ENCODE peak calls at places on chromosomes 6 and 20, in six cellular contexts. One of them, this sample, is unnamed.

GRCh38 chr6:112222111-112222726 is 32.1 kb downstream of the LAMA4 start:
- DNase-seq in Panc1: no peak
- DNase-seq in pancreas: no peak
- DNase-seq in left lung: no peak
- DNase-seq in Peyer's patch: no peak
- DNase-seq in IMR-90: peak; percentile 80
- DNase-seq in this sample: no peak

GRCh38 chr6:64301307-64302236 is 666.0 kb downstream of the PHF3 start:
- DNase-seq in Panc1: no peak
- DNase-seq in Peyer's patch: peak; percentile 53
- DNase-seq in pancreas: no peak
- DNase-seq in IMR-90: no peak
- DNase-seq in left lung: no peak
- DNase-seq in this sample: no peak

GRCh38 chr20:37245671-37246237 is 15.9 kb downstream of the GHRH start:
- DNase-seq in IMR-90: no peak
- DNase-seq in pancreas: no peak
- DNase-seq in Peyer's patch: no peak
- DNase-seq in Panc1: no peak
- DNase-seq in left lung: no peak
- DNase-seq in this sample: no peak

GRCh38 chr6:43076928-43077809 is 1.1 kb downstream of the PTK7 start:
- DNase-seq in Peyer's patch: no peak
- DNase-seq in IMR-90: peak; percentile 38
- DNase-seq in Panc1: no peak
- DNase-seq in pancreas: no peak
- DNase-seq in left lung: no peak
- DNase-seq in this sample: no peak

GRCh38 chr6:3108746-3109414 is 9.6 kb upstream of the BPHL start:
- DNase-seq in IMR-90: no peak
- DNase-seq in Panc1: no peak
- DNase-seq in left lung: no peak
- DNase-seq in pancreas: no peak
- DNase-seq in Peyer's patch: no peak
- DNase-seq in this sample: no peak

GRCh38 chr6:137259349-137259748 is 40.2 kb upstream of the IFNGR1 start:
- DNase-seq in left lung: no peak
- DNase-seq in IMR-90: peak; percentile 3
- DNase-seq in pancreas: no peak
- DNase-seq in Peyer's patch: no peak
- DNase-seq in Panc1: no peak
- DNase-seq in this sample: no peak

GRCh38 chr6:25359191-25359861 is 80.2 kb downstream of the CARMIL1 start:
- DNase-seq in left lung: no peak
- DNase-seq in IMR-90: peak; percentile 50
- DNase-seq in Peyer's patch: no peak
- DNase-seq in pancreas: no peak
- DNase-seq in Panc1: no peak
- DNase-seq in this sample: peak; percentile 33

GRCh38 chr6:32952817-32953739 is at the start of gene HLA-DMA:
- DNase-seq in pancreas: peak; percentile 91
- DNase-seq in IMR-90: peak; percentile 96
- DNase-seq in Peyer's patch: peak; percentile 84
- DNase-seq in left lung: peak; percentile 92
- DNase-seq in Panc1: no peak
- DNase-seq in this sample: peak; percentile 92

GRCh38 chr20:10137533-10137932 is 81.1 kb upstream of the SNAP25 start:
- DNase-seq in Peyer's patch: no peak
- DNase-seq in left lung: no peak
- DNase-seq in pancreas: no peak
- DNase-seq in Panc1: no peak
- DNase-seq in IMR-90: no peak
- DNase-seq in this sample: no peak

GRCh38 chr6:148758492-148758891 is 11.7 kb downstream of the UST start:
- DNase-seq in Panc1: no peak
- DNase-seq in Peyer's patch: no peak
- DNase-seq in pancreas: no peak
- DNase-seq in left lung: peak; percentile 62
- DNase-seq in IMR-90: no peak
- DNase-seq in this sample: no peak

GRCh38 chr6:148525453-148525852 is 182.8 kb downstream of the SASH1 start:
- DNase-seq in Panc1: no peak
- DNase-seq in left lung: no peak
- DNase-seq in IMR-90: peak; percentile 95
- DNase-seq in pancreas: no peak
- DNase-seq in Peyer's patch: no peak
- DNase-seq in this sample: no peak

GRCh38 chr6:21628162-21628561 is 34.6 kb downstream of the SOX4 start:
- DNase-seq in pancreas: no peak
- DNase-seq in Panc1: no peak
- DNase-seq in left lung: no peak
- DNase-seq in Peyer's patch: no peak
- DNase-seq in IMR-90: no peak
- DNase-seq in this sample: no peak

DNA sequence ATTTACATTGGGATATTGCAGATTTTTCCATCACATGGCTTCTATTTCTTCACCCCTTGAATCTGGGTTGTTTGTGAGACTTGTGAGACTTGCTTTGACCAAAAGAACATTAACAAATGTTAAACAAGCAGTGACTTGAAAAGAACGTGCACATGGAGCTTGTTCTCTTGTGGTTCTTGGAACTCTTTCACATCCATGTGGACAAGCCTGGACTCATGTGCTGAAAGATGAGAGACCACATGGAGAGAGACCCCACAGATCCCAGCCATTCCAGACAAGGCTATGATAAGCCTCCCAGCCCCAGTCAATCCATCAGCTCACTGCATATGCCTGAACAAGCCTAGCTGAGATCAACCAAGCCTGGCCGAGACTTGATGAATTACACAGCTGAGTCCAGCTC is 1365.7 kb upstream of the GJE1 start:
- DNase-seq in pancreas: no peak
- DNase-seq in IMR-90: no peak
- DNase-seq in left lung: no peak
- DNase-seq in Peyer's patch: no peak
- DNase-seq in Panc1: no peak
- DNase-seq in this sample: no peak
- H3K9me3 ChIP-seq in pancreas: no peaks in the 10 kb centered on the region
- H3K9me3 ChIP-seq in IMR-90: peaks cover 9% of the 10 kb centered on the region
- H3K9me3 ChIP-seq in left lung: no peaks in the 10 kb centered on the region
- H3K9me3 ChIP-seq in Peyer's patch: no peaks in the 10 kb centered on the region
- H3K9me3 ChIP-seq in Panc1: peaks cover 24% of the 10 kb centered on the region
- H3K9me3 ChIP-seq in this sample: peaks cover 2% of the 10 kb centered on the region

GRCh38 chr6:143697401-143697800 is 19.6 kb downstream of the PHACTR2 start:
- DNase-seq in pancreas: no peak
- DNase-seq in Peyer's patch: no peak
- DNase-seq in IMR-90: no peak
- DNase-seq in left lung: no peak
- DNase-seq in Panc1: no peak
- DNase-seq in this sample: no peak
- H3K4me1 ChIP-seq in pancreas: peaks cover 16% of the 10 kb centered on the region
- H3K4me1 ChIP-seq in Peyer's patch: no peaks in the 10 kb centered on the region
- H3K4me1 ChIP-seq in IMR-90: peaks cover 24% of the 10 kb centered on the region
- H3K4me1 ChIP-seq in left lung: peaks cover 68% of the 10 kb centered on the region
- H3K4me1 ChIP-seq in Panc1: peaks cover 37% of the 10 kb centered on the region
- H3K4me1 ChIP-seq in this sample: peaks cover 88% of the 10 kb centered on the region

GRCh38 chr6:79602859-79603258 is 28.3 kb upstream of the SH3BGRL2 start:
- DNase-seq in pancreas: no peak
- DNase-seq in Panc1: no peak
- DNase-seq in left lung: no peak
- DNase-seq in Peyer's patch: no peak
- DNase-seq in IMR-90: no peak
- DNase-seq in this sample: no peak
- TF ChIP-seq CTCF in pancreas: no peak
- TF ChIP-seq CTCF in Panc1: no peak
- TF ChIP-seq CTCF in left lung: no peak
- TF ChIP-seq CTCF in Peyer's patch: no peak
- TF ChIP-seq CTCF in IMR-90: no peak
- TF ChIP-seq CTCF in this sample: no peak

GRCh38 chr20:43863330-43863729 is 51.3 kb upstream of the TOX2 start:
- DNase-seq in Peyer's patch: no peak
- DNase-seq in pancreas: no peak
- DNase-seq in left lung: no peak
- DNase-seq in Panc1: no peak
- DNase-seq in IMR-90: no peak
- DNase-seq in this sample: no peak
- H3K9me3 ChIP-seq in Peyer's patch: no peaks in the 10 kb centered on the region
- H3K9me3 ChIP-seq in pancreas: no peaks in the 10 kb centered on the region
- H3K9me3 ChIP-seq in left lung: no peaks in the 10 kb centered on the region
- H3K9me3 ChIP-seq in Panc1: no peaks in the 10 kb centered on the region
- H3K9me3 ChIP-seq in IMR-90: no peaks in the 10 kb centered on the region
- H3K9me3 ChIP-seq in this sample: no peaks in the 10 kb centered on the region

DNA sequence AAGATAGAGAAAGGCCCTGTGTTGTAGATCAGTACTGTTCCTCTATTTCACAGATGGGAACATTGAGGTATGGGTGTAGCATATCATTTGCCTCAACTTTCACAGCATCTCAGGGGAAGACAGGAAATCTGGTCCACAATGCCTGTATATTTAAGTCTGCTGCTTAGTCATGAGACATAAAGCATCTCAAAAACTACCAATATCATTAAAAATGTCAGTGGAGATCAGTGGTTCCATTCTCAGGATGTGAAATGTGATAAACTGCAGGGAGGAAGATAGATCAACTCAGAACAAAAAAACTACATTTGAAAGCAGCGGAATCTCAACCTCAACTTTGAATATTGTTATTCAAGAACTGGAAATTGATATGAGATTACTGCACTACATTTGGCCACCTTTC is 192.9 kb upstream of the PREP start:
- DNase-seq in Peyer's patch: no peak
- DNase-seq in IMR-90: no peak
- DNase-seq in Panc1: no peak
- DNase-seq in pancreas: no peak
- DNase-seq in left lung: no peak
- DNase-seq in this sample: no peak
- H3K4me1 ChIP-seq in Peyer's patch: no peaks in the 10 kb centered on the region
- H3K4me1 ChIP-seq in IMR-90: peaks cover 22% of the 10 kb centered on the region
- H3K4me1 ChIP-seq in Panc1: peaks cover 16% of the 10 kb centered on the region
- H3K4me1 ChIP-seq in pancreas: no peaks in the 10 kb centered on the region
- H3K4me1 ChIP-seq in left lung: peaks cover 27% of the 10 kb centered on the region
- H3K4me1 ChIP-seq in this sample: peaks cover 27% of the 10 kb centered on the region

GRCh38 chr6:15266423-15266996 is 20.6 kb downstream of the JARID2 start:
- DNase-seq in IMR-90: no peak
- DNase-seq in Panc1: no peak
- DNase-seq in left lung: no peak
- DNase-seq in Peyer's patch: no peak
- DNase-seq in pancreas: no peak
- DNase-seq in this sample: no peak
- TF ChIP-seq CTCF in IMR-90: no peak
- TF ChIP-seq CTCF in Panc1: no peak
- TF ChIP-seq CTCF in left lung: no peak
- TF ChIP-seq CTCF in Peyer's patch: no peak
- TF ChIP-seq CTCF in pancreas: no peak
- TF ChIP-seq CTCF in this sample: no peak

DNA sequence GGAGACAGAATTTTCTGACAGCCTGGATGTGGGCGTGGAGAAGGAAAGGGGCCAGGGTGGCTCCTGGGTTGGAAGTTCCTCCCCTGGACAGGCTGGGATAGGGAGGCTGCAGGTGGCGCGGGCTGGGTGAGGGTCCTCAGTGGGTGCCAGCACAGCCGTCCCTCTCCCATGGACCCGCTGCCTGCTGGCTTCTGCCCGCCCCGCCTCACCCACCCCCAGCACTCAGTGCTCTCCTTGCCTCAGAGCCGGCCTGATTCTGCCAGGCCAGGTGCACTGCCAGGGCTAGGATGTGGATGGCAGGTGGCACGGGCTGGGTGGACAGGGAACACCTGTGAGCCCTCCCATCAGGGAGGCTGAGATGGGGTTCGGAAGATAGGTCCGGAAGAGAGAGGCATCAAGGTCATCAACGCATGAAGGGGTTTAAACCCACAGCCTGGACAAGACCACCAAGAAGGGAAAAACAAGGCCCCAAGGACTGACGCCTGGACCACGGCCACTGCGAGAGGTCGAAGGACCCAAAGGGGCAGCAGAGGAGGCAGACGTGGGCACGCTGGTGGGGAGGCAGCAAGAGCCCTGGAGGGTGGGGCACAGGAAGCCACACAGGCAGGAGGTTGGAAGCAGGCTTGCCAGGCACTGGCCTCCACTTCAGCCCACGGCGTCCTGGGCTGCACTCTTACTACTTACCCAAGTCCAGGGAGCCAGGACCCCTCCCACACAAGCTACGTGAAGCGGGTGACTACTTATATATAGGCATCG is 114.2 kb upstream of the AFDN start:
- DNase-seq in left lung: no peak
- DNase-seq in Peyer's patch: no peak
- DNase-seq in IMR-90: no peak
- DNase-seq in pancreas: no peak
- DNase-seq in Panc1: no peak
- DNase-seq in this sample: no peak
- H3K9me3 ChIP-seq in left lung: no peaks in the 10 kb centered on the region
- H3K9me3 ChIP-seq in Peyer's patch: no peaks in the 10 kb centered on the region
- H3K9me3 ChIP-seq in IMR-90: peaks cover 50% of the 10 kb centered on the region
- H3K9me3 ChIP-seq in pancreas: no peaks in the 10 kb centered on the region
- H3K9me3 ChIP-seq in Panc1: no peaks in the 10 kb centered on the region
- H3K9me3 ChIP-seq in this sample: no peaks in the 10 kb centered on the region

GRCh38 chr20:56111951-56112730 is 106.8 kb upstream of the CBLN4 start:
- DNase-seq in Peyer's patch: no peak
- DNase-seq in pancreas: no peak
- DNase-seq in Panc1: no peak
- DNase-seq in left lung: no peak
- DNase-seq in IMR-90: no peak
- DNase-seq in this sample: no peak
- H3K4me1 ChIP-seq in Peyer's patch: no peaks in the 10 kb centered on the region
- H3K4me1 ChIP-seq in pancreas: no peaks in the 10 kb centered on the region
- H3K4me1 ChIP-seq in Panc1: no peaks in the 10 kb centered on the region
- H3K4me1 ChIP-seq in left lung: no peaks in the 10 kb centered on the region
- H3K4me1 ChIP-seq in IMR-90: no peaks in the 10 kb centered on the region
- H3K4me1 ChIP-seq in this sample: no peaks in the 10 kb centered on the region

DNA sequence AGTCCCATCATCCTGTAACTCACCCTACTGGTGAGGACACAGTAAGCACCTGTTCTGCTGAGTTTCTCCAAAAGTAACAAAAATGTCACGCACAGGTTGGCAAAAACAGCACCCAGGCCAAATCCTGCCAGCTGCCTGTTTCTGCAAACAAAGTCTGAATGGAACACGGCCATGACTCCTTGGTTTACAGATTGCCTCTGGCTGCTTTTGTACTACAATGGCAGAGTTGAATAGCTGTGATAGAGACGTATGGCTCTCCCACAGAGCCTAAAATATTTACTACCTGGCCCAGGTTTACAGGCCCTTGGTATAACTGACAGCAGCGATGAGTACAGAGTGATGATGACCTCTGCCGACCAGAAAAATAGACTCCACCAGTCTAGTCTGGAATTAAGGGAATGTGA is 52.6 kb downstream of the CNKSR3 start:
- DNase-seq in Peyer's patch: no peak
- DNase-seq in pancreas: peak; percentile 45
- DNase-seq in Panc1: no peak
- DNase-seq in left lung: no peak
- DNase-seq in IMR-90: no peak
- DNase-seq in this sample: no peak
- TF ChIP-seq CTCF in Peyer's patch: no peak
- TF ChIP-seq CTCF in pancreas: no peak
- TF ChIP-seq CTCF in Panc1: no peak
- TF ChIP-seq CTCF in left lung: no peak
- TF ChIP-seq CTCF in IMR-90: no peak
- TF ChIP-seq CTCF in this sample: no peak

DNA sequence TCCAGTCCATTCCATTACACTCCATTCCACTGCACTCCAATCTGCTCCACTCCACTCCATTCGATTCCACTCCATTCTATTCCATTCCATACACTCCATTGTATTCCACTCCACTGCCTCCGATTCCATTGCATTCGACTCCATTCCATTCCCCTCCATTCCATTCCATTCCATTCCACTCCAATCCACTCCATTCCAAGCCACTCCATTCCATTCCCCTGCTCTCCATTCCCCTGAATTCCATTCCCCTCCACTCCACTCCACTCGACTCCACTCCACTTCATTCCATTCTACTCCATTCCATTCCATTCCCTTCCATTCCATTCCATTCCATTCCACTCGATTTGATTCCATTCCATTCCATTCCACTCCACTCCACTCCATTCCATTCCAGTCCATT is 25.7 kb upstream of the DEFB125 start:
- DNase-seq in Panc1: no peak
- DNase-seq in left lung: no peak
- DNase-seq in IMR-90: no peak
- DNase-seq in pancreas: no peak
- DNase-seq in Peyer's patch: no peak
- DNase-seq in this sample: no peak
- H3K9me3 ChIP-seq in Panc1: no peaks in the 10 kb centered on the region
- H3K9me3 ChIP-seq in left lung: no peaks in the 10 kb centered on the region
- H3K9me3 ChIP-seq in IMR-90: peaks cover 17% of the 10 kb centered on the region
- H3K9me3 ChIP-seq in pancreas: no peaks in the 10 kb centered on the region
- H3K9me3 ChIP-seq in Peyer's patch: no peaks in the 10 kb centered on the region
- H3K9me3 ChIP-seq in this sample: no peaks in the 10 kb centered on the region

This sample was measured in heart right ventricle.